ENCODE peak calls at places on chromosomes 4 and X, in eight cellular contexts. C is HFFc6; A is kidney tubule cell; Q is mesendoderm; E is effector memory CD8-positive, alpha-beta T cell; S is ascending aorta; Y is HTR-8/SVneo; U is astrocyte of the spinal cord. O is an unnamed sample.

GRCh38 chr4:99852199-99852718 is 35.6 kb downstream of the DAPP1 start:
- DNase-seq in U (no peak), S (no peak), E (no peak), C (no peak), Y (no peak), Q (no peak), A (no peak), O (no peak)

GRCh38 chr4:151468715-151469696 is 60.0 kb downstream of the FHIP1A start:
- DNase-seq in U (peak), Q (peak), C (no peak), Y (no peak), A (peak), E (no peak), S (no peak), O (no peak)

GRCh38 chrX:153338836-153339235 is 4.9 kb downstream of the ZNF275 start:
- DNase-seq in C (no peak), S (no peak), Q (no peak), A (no peak), Y (no peak), E (no peak), U (no peak), O (peak)

GRCh38 chrX:119507206-119507605 is 39.0 kb downstream of the SLC25A5 start:
- DNase-seq in C (no peak), E (no peak), U (no peak), A (no peak), Q (no peak), Y (no peak), S (no peak), O (no peak)

GRCh38 chr4:6329478-6330383 is 60.1 kb downstream of the WFS1 start:
- DNase-seq in A (no peak), E (no peak), Q (no peak), U (no peak), S (no peak), Y (no peak), C (no peak), O (no peak)

GRCh38 chr4:153146031-153146430 is 58.2 kb upstream of the TRIM2 start:
- DNase-seq in E (no peak), A (peak), Q (no peak), Y (no peak), S (no peak), C (no peak), U (no peak), O (no peak)

GRCh38 chr4:38409852-38410251 is 254.1 kb upstream of the KLF3 start:
- DNase-seq in Y (no peak), C (no peak), S (no peak), U (no peak), Q (no peak), A (no peak), E (no peak), O (no peak)

GRCh38 chrX:38770152-38770551 is 31.1 kb upstream of the MID1IP1 start:
- DNase-seq in S (no peak), C (no peak), A (peak), E (no peak), Q (no peak), Y (no peak), U (no peak), O (no peak)

GRCh38 chr4:95513022-95513421 is 35.8 kb downstream of the UNC5C start:
- DNase-seq in A (no peak), C (no peak), Y (no peak), S (no peak), U (no peak), E (no peak), Q (no peak), O (no peak)

GRCh38 chrX:55120767-55121358 is 32.0 kb downstream of the PAGE2 start:
- DNase-seq in C (no peak), U (no peak), Q (peak), S (no peak), Y (no peak), E (no peak), A (no peak), O (no peak)

GRCh38 chr4:153809307-153809706 is 20.4 kb upstream of the SFRP2 start:
- DNase-seq in Q (no peak), S (no peak), E (no peak), U (no peak), Y (no peak), A (no peak), C (no peak), O (no peak)

GRCh38 chrX:57677132-57677858 is 2.8 kb downstream of the NLRP2B start:
- DNase-seq in Q (no peak), Y (no peak), A (no peak), U (no peak), S (no peak), E (no peak), C (no peak), O (no peak)

GRCh38 chrX:24515447-24515846 is 50.4 kb downstream of the PDK3 start:
- DNase-seq in U (peak), Y (no peak), C (no peak), A (no peak), E (no peak), S (no peak), Q (peak), O (peak)

GRCh38 chrX:149718757-149719156 is 6.9 kb downstream of the MAGEA11 start:
- DNase-seq in E (no peak), S (no peak), A (no peak), C (no peak), Q (no peak), U (no peak), Y (no peak), O (no peak)

GRCh38 chrX:69150294-69150960 is 14.8 kb downstream of the PJA1 start:
- DNase-seq in Y (no peak), Q (peak), U (no peak), C (no peak), S (no peak), A (peak), E (no peak), O (no peak)

GRCh38 chrX:10676239-10676971 is 56.0 kb upstream of the MID1 start:
- DNase-seq in Y (no peak), S (no peak), A (no peak), C (no peak), E (no peak), U (no peak), Q (peak), O (no peak)

GRCh38 chr4:142405021-142405991 is 440.8 kb downstream of the INPP4B start:
- DNase-seq in C (peak), S (no peak), E (peak), Q (peak), Y (peak), A (peak), U (peak), O (peak)

GRCh38 chrX:151753313-151754041 is 18.9 kb downstream of the CNGA2 start:
- DNase-seq in A (peak), Y (peak), E (no peak), C (no peak), S (no peak), U (peak), Q (peak), O (peak)

GRCh38 chr4:82865592-82865991 is 25.4 kb downstream of the SEC31A start:
- DNase-seq in Y (peak), U (peak), Q (peak), A (peak), C (peak), E (no peak), S (no peak), O (peak)

GRCh38 chr4:181289203-181289602 is 954.0 kb upstream of the TENM3 start:
- DNase-seq in S (no peak), A (no peak), U (no peak), Q (peak), C (no peak), Y (no peak), E (no peak), O (no peak)

GRCh38 chrX:132004728-132005127 is 18.4 kb upstream of the STK26 start:
- DNase-seq in C (no peak), Y (no peak), U (no peak), Q (no peak), E (no peak), A (no peak), S (no peak), O (peak)

O was measured in NB4.